ENCODE peak calls at places on chromosomes 16 and 17, in five cellular contexts. One of them, this sample, is unnamed.

GRCh38 chr17:82016061-82016874 is 6.4 kb downstream of the CENPX start:
- DNase-seq in Calu3: no peak
- DNase-seq in stimulated activated CD4-positive, alpha-beta T cell treated with anti-CD3 and anti-CD28 coated beads, Interleukin-4, amount 100 ng/mL, for 1 hour: no peak
- DNase-seq in lung microvascular endothelial cell: no peak
- DNase-seq in A673: no peak
- DNase-seq in this sample: no peak

GRCh38 chr17:64024781-64025731 is 4.6 kb upstream of the ICAM2 start:
- DNase-seq in Calu3: no peak
- DNase-seq in stimulated activated CD4-positive, alpha-beta T cell treated with anti-CD3 and anti-CD28 coated beads, Interleukin-4, amount 100 ng/mL, for 1 hour: peak
- DNase-seq in lung microvascular endothelial cell: no peak
- DNase-seq in A673: no peak
- DNase-seq in this sample: no peak

GRCh38 chr16:66888647-66889615 is 8.6 kb downstream of the PDP2 start:
- DNase-seq in Calu3: no peak
- DNase-seq in stimulated activated CD4-positive, alpha-beta T cell treated with anti-CD3 and anti-CD28 coated beads, Interleukin-4, amount 100 ng/mL, for 1 hour: no peak
- DNase-seq in lung microvascular endothelial cell: no peak
- DNase-seq in A673: no peak
- DNase-seq in this sample: no peak

GRCh38 chr17:34486781-34487180 is 92.6 kb upstream of the TMEM132E start:
- DNase-seq in Calu3: no peak
- DNase-seq in stimulated activated CD4-positive, alpha-beta T cell treated with anti-CD3 and anti-CD28 coated beads, Interleukin-4, amount 100 ng/mL, for 1 hour: no peak
- DNase-seq in lung microvascular endothelial cell: no peak
- DNase-seq in A673: no peak
- DNase-seq in this sample: no peak

GRCh38 chr17:56681561-56682266 is 88.2 kb downstream of the NOG start:
- DNase-seq in Calu3: peak
- DNase-seq in stimulated activated CD4-positive, alpha-beta T cell treated with anti-CD3 and anti-CD28 coated beads, Interleukin-4, amount 100 ng/mL, for 1 hour: no peak
- DNase-seq in lung microvascular endothelial cell: peak
- DNase-seq in A673: no peak
- DNase-seq in this sample: no peak

GRCh38 chr17:55705847-55706246 is 16.8 kb downstream of the TMEM100 start:
- DNase-seq in Calu3: no peak
- DNase-seq in stimulated activated CD4-positive, alpha-beta T cell treated with anti-CD3 and anti-CD28 coated beads, Interleukin-4, amount 100 ng/mL, for 1 hour: no peak
- DNase-seq in lung microvascular endothelial cell: no peak
- DNase-seq in A673: no peak
- DNase-seq in this sample: no peak

GRCh38 chr17:10646393-10646990 is 10.6 kb downstream of the MYH3 start:
- DNase-seq in Calu3: peak
- DNase-seq in stimulated activated CD4-positive, alpha-beta T cell treated with anti-CD3 and anti-CD28 coated beads, Interleukin-4, amount 100 ng/mL, for 1 hour: peak
- DNase-seq in lung microvascular endothelial cell: peak
- DNase-seq in A673: peak
- DNase-seq in this sample: peak

GRCh38 chr17:6713130-6713917 is at the start of gene SLC13A5:
- DNase-seq in Calu3: peak
- DNase-seq in stimulated activated CD4-positive, alpha-beta T cell treated with anti-CD3 and anti-CD28 coated beads, Interleukin-4, amount 100 ng/mL, for 1 hour: peak
- DNase-seq in lung microvascular endothelial cell: peak
- DNase-seq in A673: peak
- DNase-seq in this sample: peak

GRCh38 chr17:14461131-14461530 is 160.2 kb downstream of the HS3ST3B1 start:
- DNase-seq in Calu3: no peak
- DNase-seq in stimulated activated CD4-positive, alpha-beta T cell treated with anti-CD3 and anti-CD28 coated beads, Interleukin-4, amount 100 ng/mL, for 1 hour: no peak
- DNase-seq in lung microvascular endothelial cell: no peak
- DNase-seq in A673: no peak
- DNase-seq in this sample: no peak

GRCh38 chr17:12021604-12022003 is 927 bp downstream of the MAP2K4 start:
- DNase-seq in Calu3: no peak
- DNase-seq in stimulated activated CD4-positive, alpha-beta T cell treated with anti-CD3 and anti-CD28 coated beads, Interleukin-4, amount 100 ng/mL, for 1 hour: no peak
- DNase-seq in lung microvascular endothelial cell: no peak
- DNase-seq in A673: no peak
- DNase-seq in this sample: no peak

GRCh38 chr17:33234930-33235685 is 58.0 kb downstream of the ASIC2 start:
- DNase-seq in Calu3: no peak
- DNase-seq in stimulated activated CD4-positive, alpha-beta T cell treated with anti-CD3 and anti-CD28 coated beads, Interleukin-4, amount 100 ng/mL, for 1 hour: no peak
- DNase-seq in lung microvascular endothelial cell: peak
- DNase-seq in A673: peak
- DNase-seq in this sample: peak

GRCh38 chr17:19724501-19725420 is 8.4 kb upstream of the SLC47A2 start:
- DNase-seq in Calu3: peak
- DNase-seq in stimulated activated CD4-positive, alpha-beta T cell treated with anti-CD3 and anti-CD28 coated beads, Interleukin-4, amount 100 ng/mL, for 1 hour: peak
- DNase-seq in lung microvascular endothelial cell: peak
- DNase-seq in A673: no peak
- DNase-seq in this sample: no peak

GRCh38 chr17:17416400-17417360 is 60.1 kb upstream of the MED9 start:
- DNase-seq in Calu3: peak
- DNase-seq in stimulated activated CD4-positive, alpha-beta T cell treated with anti-CD3 and anti-CD28 coated beads, Interleukin-4, amount 100 ng/mL, for 1 hour: no peak
- DNase-seq in lung microvascular endothelial cell: peak
- DNase-seq in A673: peak
- DNase-seq in this sample: peak

GRCh38 chr16:12257926-12258561 is 281.5 kb downstream of the SNX29 start:
- DNase-seq in Calu3: peak
- DNase-seq in stimulated activated CD4-positive, alpha-beta T cell treated with anti-CD3 and anti-CD28 coated beads, Interleukin-4, amount 100 ng/mL, for 1 hour: no peak
- DNase-seq in lung microvascular endothelial cell: no peak
- DNase-seq in A673: no peak
- DNase-seq in this sample: no peak

GRCh38 chr16:82955836-82956348 is 329.1 kb downstream of the CDH13 start:
- DNase-seq in Calu3: no peak
- DNase-seq in stimulated activated CD4-positive, alpha-beta T cell treated with anti-CD3 and anti-CD28 coated beads, Interleukin-4, amount 100 ng/mL, for 1 hour: no peak
- DNase-seq in lung microvascular endothelial cell: no peak
- DNase-seq in A673: no peak
- DNase-seq in this sample: no peak

GRCh38 chr17:32461853-32462617 is 17.7 kb downstream of the PSMD11 start:
- DNase-seq in Calu3: peak
- DNase-seq in stimulated activated CD4-positive, alpha-beta T cell treated with anti-CD3 and anti-CD28 coated beads, Interleukin-4, amount 100 ng/mL, for 1 hour: peak
- DNase-seq in lung microvascular endothelial cell: peak
- DNase-seq in A673: peak
- DNase-seq in this sample: no peak

GRCh38 chr16:364595-365491 is 5.5 kb downstream of the MRPL28 start:
- DNase-seq in Calu3: no peak
- DNase-seq in stimulated activated CD4-positive, alpha-beta T cell treated with anti-CD3 and anti-CD28 coated beads, Interleukin-4, amount 100 ng/mL, for 1 hour: no peak
- DNase-seq in lung microvascular endothelial cell: no peak
- DNase-seq in A673: no peak
- DNase-seq in this sample: no peak

GRCh38 chr17:74157366-74157765 is 46.1 kb upstream of the RPL38 start:
- DNase-seq in Calu3: no peak
- DNase-seq in stimulated activated CD4-positive, alpha-beta T cell treated with anti-CD3 and anti-CD28 coated beads, Interleukin-4, amount 100 ng/mL, for 1 hour: no peak
- DNase-seq in lung microvascular endothelial cell: no peak
- DNase-seq in A673: no peak
- DNase-seq in this sample: no peak

GRCh38 chr16:46822270-46822669 is 8.7 kb downstream of the C16orf87 start:
- DNase-seq in Calu3: no peak
- DNase-seq in stimulated activated CD4-positive, alpha-beta T cell treated with anti-CD3 and anti-CD28 coated beads, Interleukin-4, amount 100 ng/mL, for 1 hour: no peak
- DNase-seq in lung microvascular endothelial cell: no peak
- DNase-seq in A673: peak
- DNase-seq in this sample: no peak

GRCh38 chr17:50165066-50165465 is 739 bp upstream of the SGCA start:
- DNase-seq in Calu3: no peak
- DNase-seq in stimulated activated CD4-positive, alpha-beta T cell treated with anti-CD3 and anti-CD28 coated beads, Interleukin-4, amount 100 ng/mL, for 1 hour: no peak
- DNase-seq in lung microvascular endothelial cell: no peak
- DNase-seq in A673: no peak
- DNase-seq in this sample: no peak

GRCh38 chr17:68973098-68973929 is 18.1 kb upstream of the ABCA8 start:
- DNase-seq in Calu3: no peak
- DNase-seq in stimulated activated CD4-positive, alpha-beta T cell treated with anti-CD3 and anti-CD28 coated beads, Interleukin-4, amount 100 ng/mL, for 1 hour: no peak
- DNase-seq in lung microvascular endothelial cell: no peak
- DNase-seq in A673: no peak
- DNase-seq in this sample: no peak

GRCh38 chr16:87603684-87604571 is 1.6 kb downstream of the JPH3 start:
- DNase-seq in Calu3: no peak
- DNase-seq in stimulated activated CD4-positive, alpha-beta T cell treated with anti-CD3 and anti-CD28 coated beads, Interleukin-4, amount 100 ng/mL, for 1 hour: no peak
- DNase-seq in lung microvascular endothelial cell: no peak
- DNase-seq in A673: no peak
- DNase-seq in this sample: no peak

GRCh38 chr17:46771601-46772012 is 46.9 kb downstream of the WNT3 start:
- DNase-seq in Calu3: peak
- DNase-seq in stimulated activated CD4-positive, alpha-beta T cell treated with anti-CD3 and anti-CD28 coated beads, Interleukin-4, amount 100 ng/mL, for 1 hour: peak
- DNase-seq in lung microvascular endothelial cell: peak
- DNase-seq in A673: no peak
- DNase-seq in this sample: no peak

GRCh38 chr16:12531937-12532336 is 271.8 kb downstream of the CPPED1 start:
- DNase-seq in Calu3: no peak
- DNase-seq in stimulated activated CD4-positive, alpha-beta T cell treated with anti-CD3 and anti-CD28 coated beads, Interleukin-4, amount 100 ng/mL, for 1 hour: no peak
- DNase-seq in lung microvascular endothelial cell: no peak
- DNase-seq in A673: no peak
- DNase-seq in this sample: no peak

GRCh38 chr17:32276217-32276616 is 10.6 kb downstream of the RHBDL3 start:
- DNase-seq in Calu3: no peak
- DNase-seq in stimulated activated CD4-positive, alpha-beta T cell treated with anti-CD3 and anti-CD28 coated beads, Interleukin-4, amount 100 ng/mL, for 1 hour: no peak
- DNase-seq in lung microvascular endothelial cell: no peak
- DNase-seq in A673: no peak
- DNase-seq in this sample: no peak

GRCh38 chr17:17567631-17568030 is 23.9 kb downstream of the PEMT start:
- DNase-seq in Calu3: no peak
- DNase-seq in stimulated activated CD4-positive, alpha-beta T cell treated with anti-CD3 and anti-CD28 coated beads, Interleukin-4, amount 100 ng/mL, for 1 hour: no peak
- DNase-seq in lung microvascular endothelial cell: no peak
- DNase-seq in A673: no peak
- DNase-seq in this sample: peak

GRCh38 chr17:68353121-68353521 is 61.8 kb downstream of the ARSG start:
- DNase-seq in Calu3: no peak
- DNase-seq in stimulated activated CD4-positive, alpha-beta T cell treated with anti-CD3 and anti-CD28 coated beads, Interleukin-4, amount 100 ng/mL, for 1 hour: no peak
- DNase-seq in lung microvascular endothelial cell: no peak
- DNase-seq in A673: no peak
- DNase-seq in this sample: no peak

GRCh38 chr16:11145173-11145820 is 110.7 kb downstream of the SOCS1 start:
- DNase-seq in Calu3: no peak
- DNase-seq in stimulated activated CD4-positive, alpha-beta T cell treated with anti-CD3 and anti-CD28 coated beads, Interleukin-4, amount 100 ng/mL, for 1 hour: no peak
- DNase-seq in lung microvascular endothelial cell: peak
- DNase-seq in A673: no peak
- DNase-seq in this sample: no peak

GRCh38 chr16:23061669-23062068 is 87.6 kb downstream of the USP31 start:
- DNase-seq in Calu3: no peak
- DNase-seq in stimulated activated CD4-positive, alpha-beta T cell treated with anti-CD3 and anti-CD28 coated beads, Interleukin-4, amount 100 ng/mL, for 1 hour: no peak
- DNase-seq in lung microvascular endothelial cell: no peak
- DNase-seq in A673: no peak
- DNase-seq in this sample: no peak

GRCh38 chr17:66401364-66401763 is 99.0 kb downstream of the PRKCA start:
- DNase-seq in Calu3: no peak
- DNase-seq in stimulated activated CD4-positive, alpha-beta T cell treated with anti-CD3 and anti-CD28 coated beads, Interleukin-4, amount 100 ng/mL, for 1 hour: no peak
- DNase-seq in lung microvascular endothelial cell: no peak
- DNase-seq in A673: no peak
- DNase-seq in this sample: no peak

GRCh38 chr16:27189335-27189972 is 13.9 kb upstream of the KDM8 start:
- DNase-seq in Calu3: no peak
- DNase-seq in stimulated activated CD4-positive, alpha-beta T cell treated with anti-CD3 and anti-CD28 coated beads, Interleukin-4, amount 100 ng/mL, for 1 hour: no peak
- DNase-seq in lung microvascular endothelial cell: no peak
- DNase-seq in A673: no peak
- DNase-seq in this sample: no peak

GRCh38 chr16:68719993-68720489 is 17.1 kb upstream of the CDH1 start:
- DNase-seq in Calu3: no peak
- DNase-seq in stimulated activated CD4-positive, alpha-beta T cell treated with anti-CD3 and anti-CD28 coated beads, Interleukin-4, amount 100 ng/mL, for 1 hour: peak
- DNase-seq in lung microvascular endothelial cell: no peak
- DNase-seq in A673: no peak
- DNase-seq in this sample: no peak

GRCh38 chr17:7842950-7843535 is 9.0 kb downstream of the KDM6B start:
- DNase-seq in Calu3: no peak
- DNase-seq in stimulated activated CD4-positive, alpha-beta T cell treated with anti-CD3 and anti-CD28 coated beads, Interleukin-4, amount 100 ng/mL, for 1 hour: peak
- DNase-seq in lung microvascular endothelial cell: peak
- DNase-seq in A673: no peak
- DNase-seq in this sample: peak

GRCh38 chr17:42438600-42439567 is 15.8 kb upstream of the CAVIN1 start:
- DNase-seq in Calu3: peak
- DNase-seq in stimulated activated CD4-positive, alpha-beta T cell treated with anti-CD3 and anti-CD28 coated beads, Interleukin-4, amount 100 ng/mL, for 1 hour: peak
- DNase-seq in lung microvascular endothelial cell: peak
- DNase-seq in A673: no peak
- DNase-seq in this sample: no peak

GRCh38 chr16:49493836-49494235 is 120.2 kb downstream of the C16orf78 start:
- DNase-seq in Calu3: no peak
- DNase-seq in stimulated activated CD4-positive, alpha-beta T cell treated with anti-CD3 and anti-CD28 coated beads, Interleukin-4, amount 100 ng/mL, for 1 hour: no peak
- DNase-seq in lung microvascular endothelial cell: no peak
- DNase-seq in A673: no peak
- DNase-seq in this sample: peak

GRCh38 chr16:81447383-81448101 is 2.9 kb downstream of the CMIP start:
- DNase-seq in Calu3: peak
- DNase-seq in stimulated activated CD4-positive, alpha-beta T cell treated with anti-CD3 and anti-CD28 coated beads, Interleukin-4, amount 100 ng/mL, for 1 hour: no peak
- DNase-seq in lung microvascular endothelial cell: no peak
- DNase-seq in A673: no peak
- DNase-seq in this sample: no peak

This sample was measured in cardiac septum.